ENCODE peak calls at places on chromosomes 4 and X, in four cellular contexts. One of them, this sample, is unnamed.

GRCh38 chr4:65791807-65792308 is 121.6 kb upstream of the EPHA5 start:
- DNase-seq in K562: no peak
- DNase-seq in HepG2: no peak
- DNase-seq in H1: no peak
- DNase-seq in this sample: no peak

GRCh38 chrX:23195097-23195496 is 139.6 kb upstream of the PTCHD1 start:
- DNase-seq in H1: no peak
- DNase-seq in K562: no peak
- DNase-seq in HepG2: no peak
- DNase-seq in this sample: peak

GRCh38 chrX:107537815-107538214 is 88.4 kb downstream of the FRMPD3 start:
- DNase-seq in K562: peak
- DNase-seq in HepG2: peak
- DNase-seq in H1: no peak
- DNase-seq in this sample: peak

GRCh38 chr4:116180056-116180690 is 905.2 kb downstream of the TRAM1L1 start:
- DNase-seq in K562: no peak
- DNase-seq in H1: no peak
- DNase-seq in HepG2: no peak
- DNase-seq in this sample: peak

GRCh38 chrX:53594354-53594753 is 92.2 kb downstream of the HUWE1 start:
- DNase-seq in HepG2: peak
- DNase-seq in K562: no peak
- DNase-seq in H1: no peak
- DNase-seq in this sample: no peak

GRCh38 chr4:8644966-8645752 is 52.6 kb downstream of the CPZ start:
- DNase-seq in K562: no peak
- DNase-seq in HepG2: no peak
- DNase-seq in H1: no peak
- DNase-seq in this sample: no peak

GRCh38 chrX:65920620-65921019 is 119.3 kb downstream of the VSIG4 start:
- DNase-seq in H1: no peak
- DNase-seq in K562: no peak
- DNase-seq in HepG2: no peak
- DNase-seq in this sample: no peak

GRCh38 chrX:129738466-129739308 is at the start of gene XPNPEP2:
- DNase-seq in H1: no peak
- DNase-seq in K562: no peak
- DNase-seq in HepG2: no peak
- DNase-seq in this sample: peak

GRCh38 chrX:36947214-36947613 is 61.0 kb upstream of the FAM47C start:
- DNase-seq in K562: no peak
- DNase-seq in H1: no peak
- DNase-seq in HepG2: no peak
- DNase-seq in this sample: no peak

GRCh38 chrX:118612290-118612689 is 115.1 kb upstream of the IL13RA1 start:
- DNase-seq in HepG2: no peak
- DNase-seq in H1: no peak
- DNase-seq in K562: no peak
- DNase-seq in this sample: no peak

GRCh38 chr4:70801265-70801809 is 38.4 kb downstream of the GRSF1 start:
- DNase-seq in H1: no peak
- DNase-seq in HepG2: no peak
- DNase-seq in K562: no peak
- DNase-seq in this sample: no peak

GRCh38 chrX:17689971-17690409 is 47.3 kb upstream of the SCML1 start:
- DNase-seq in HepG2: peak
- DNase-seq in K562: peak
- DNase-seq in H1: no peak
- DNase-seq in this sample: peak

GRCh38 chr4:108030332-108030731 is 40.6 kb downstream of the HADH start:
- DNase-seq in HepG2: peak
- DNase-seq in H1: peak
- DNase-seq in K562: peak
- DNase-seq in this sample: peak

GRCh38 chr4:108029731-108030130 is 40.0 kb downstream of the HADH start:
- DNase-seq in K562: no peak
- DNase-seq in HepG2: no peak
- DNase-seq in H1: no peak
- DNase-seq in this sample: no peak

GRCh38 chr4:108029321-108029720 is 39.6 kb downstream of the HADH start:
- DNase-seq in H1: no peak
- DNase-seq in HepG2: no peak
- DNase-seq in K562: no peak
- DNase-seq in this sample: no peak

GRCh38 chr4:108018884-108019187 is 29.1 kb downstream of the HADH start:
- DNase-seq in H1: no peak
- DNase-seq in K562: no peak
- DNase-seq in HepG2: no peak
- DNase-seq in this sample: no peak

GRCh38 chr4:108024078-108024990 is 34.6 kb downstream of the HADH start:
- DNase-seq in HepG2: no peak
- DNase-seq in H1: no peak
- DNase-seq in K562: no peak
- DNase-seq in this sample: no peak
- H2AFZ ChIP-seq in HepG2: no peak
- H2AFZ ChIP-seq in H1: no peak
- H2AFZ ChIP-seq in K562: no peak
- H2AFZ ChIP-seq in this sample: no peak

DNA sequence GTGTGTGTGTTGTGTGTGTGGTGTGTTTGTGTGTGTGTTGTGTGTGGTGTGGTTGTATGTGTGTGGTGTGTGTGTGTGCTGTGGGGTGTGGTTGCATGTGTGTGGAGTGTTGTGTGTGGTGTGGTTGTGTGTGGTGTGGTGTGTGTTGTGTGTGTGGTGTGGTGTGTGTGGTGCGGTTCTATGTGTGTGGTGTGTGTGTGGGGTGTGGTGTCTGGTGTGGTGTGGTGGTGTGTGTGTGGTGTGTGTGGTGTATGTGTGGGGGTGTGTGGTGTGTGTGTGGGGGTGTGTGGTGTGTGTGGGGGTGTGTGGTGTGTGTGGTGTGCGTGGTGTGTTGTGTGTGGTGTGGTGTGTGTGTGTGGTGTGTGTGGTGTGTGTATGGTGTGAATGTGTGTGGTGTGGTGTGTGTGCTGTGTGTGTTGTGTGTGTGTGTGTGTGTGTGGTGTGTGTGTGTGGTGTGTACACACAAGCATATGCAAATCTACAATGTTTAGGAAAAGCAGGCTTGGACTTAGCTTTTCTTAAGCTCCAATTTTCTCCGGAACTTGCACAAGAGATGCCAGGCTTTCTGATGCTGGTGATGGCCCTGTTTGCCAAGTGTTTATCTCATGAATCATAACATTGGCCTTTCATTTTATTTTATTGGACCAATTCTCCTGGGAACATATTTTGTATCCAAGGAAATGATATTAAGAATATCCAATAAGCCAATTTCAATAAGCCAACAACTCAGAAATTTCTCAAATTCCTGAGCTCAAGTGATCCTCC is 148.7 kb downstream of the SPATA18 start:
- DNase-seq in K562: no peak
- DNase-seq in HepG2: peak
- DNase-seq in H1: no peak
- DNase-seq in this sample: no peak
- TF ChIP-seq TAF1 in K562: no peak
- TF ChIP-seq TAF1 in HepG2: no peak
- TF ChIP-seq TAF1 in H1: no peak
- TF ChIP-seq TAF1 in this sample: no peak

GRCh38 chrX:143634373-143634685 is 1.6 kb downstream of the SLITRK4 start:
- DNase-seq in H1: no peak
- DNase-seq in HepG2: no peak
- DNase-seq in K562: no peak
- DNase-seq in this sample: no peak

GRCh38 chrX:143632625-143633387 is 3.1 kb downstream of the SLITRK4 start:
- DNase-seq in K562: no peak
- DNase-seq in HepG2: no peak
- DNase-seq in H1: no peak
- DNase-seq in this sample: no peak

GRCh38 chrX:143634701-143635442 is 1.0 kb downstream of the SLITRK4 start:
- DNase-seq in K562: no peak
- DNase-seq in HepG2: no peak
- DNase-seq in H1: no peak
- DNase-seq in this sample: no peak

GRCh38 chrX:143635915-143636314 is at the start of gene SLITRK4:
- DNase-seq in K562: no peak
- DNase-seq in HepG2: no peak
- DNase-seq in H1: peak
- DNase-seq in this sample: no peak

DNA sequence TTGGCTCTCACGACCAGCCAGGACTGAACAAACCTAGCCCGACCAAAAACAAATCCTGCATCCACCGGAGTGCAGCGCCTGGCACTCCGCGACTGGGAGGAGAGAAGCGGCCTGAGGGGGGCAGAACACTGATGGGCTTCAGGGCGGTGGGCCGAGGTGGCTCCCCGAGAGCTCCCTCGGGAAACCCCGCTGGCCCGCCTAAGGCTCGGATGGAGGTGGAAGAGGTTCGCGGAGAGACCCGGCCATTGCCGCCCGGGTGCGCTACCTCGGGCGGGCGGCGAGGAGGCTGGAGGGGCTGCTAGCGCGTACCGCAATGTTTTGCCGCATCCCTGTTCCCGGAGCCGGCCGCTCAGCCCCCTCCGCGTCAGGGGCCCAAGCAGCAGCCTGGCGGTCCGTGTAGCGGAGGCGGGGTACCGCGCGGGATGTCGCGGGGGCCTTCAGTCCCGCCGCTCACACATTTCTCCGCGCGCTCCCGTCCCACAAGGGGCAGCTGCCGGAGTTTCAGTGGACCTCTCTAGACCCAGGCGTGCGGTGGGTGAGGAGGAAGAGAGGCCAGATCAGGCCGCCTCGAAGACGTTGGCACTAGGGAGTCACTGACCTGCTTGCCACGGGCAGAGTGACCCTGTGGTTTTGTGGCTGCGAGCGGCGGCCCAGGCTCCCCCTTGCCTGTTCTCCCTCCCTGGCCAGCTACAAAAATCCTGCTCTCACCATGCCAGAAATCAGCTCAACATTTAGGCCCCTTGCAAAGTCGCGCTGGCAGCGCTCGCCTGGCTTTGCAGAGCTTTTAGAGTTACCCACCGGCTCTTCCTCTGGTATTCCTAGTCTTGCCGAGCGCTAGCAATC is 2.1 kb downstream of the SLITRK4 start:
- DNase-seq in K562: no peak
- DNase-seq in HepG2: no peak
- DNase-seq in H1: no peak
- DNase-seq in this sample: no peak
- H2AFZ ChIP-seq in K562: no peak
- H2AFZ ChIP-seq in HepG2: no peak
- H2AFZ ChIP-seq in H1: no peak
- H2AFZ ChIP-seq in this sample: no peak

GRCh38 chr4:170589597-170590191 is 499.9 kb upstream of the AADAT start:
- DNase-seq in HepG2: peak
- DNase-seq in K562: no peak
- DNase-seq in H1: no peak
- DNase-seq in this sample: peak
- TF ChIP-seq TAF1 in HepG2: no peak
- TF ChIP-seq TAF1 in K562: no peak
- TF ChIP-seq TAF1 in H1: no peak
- TF ChIP-seq TAF1 in this sample: no peak

DNA sequence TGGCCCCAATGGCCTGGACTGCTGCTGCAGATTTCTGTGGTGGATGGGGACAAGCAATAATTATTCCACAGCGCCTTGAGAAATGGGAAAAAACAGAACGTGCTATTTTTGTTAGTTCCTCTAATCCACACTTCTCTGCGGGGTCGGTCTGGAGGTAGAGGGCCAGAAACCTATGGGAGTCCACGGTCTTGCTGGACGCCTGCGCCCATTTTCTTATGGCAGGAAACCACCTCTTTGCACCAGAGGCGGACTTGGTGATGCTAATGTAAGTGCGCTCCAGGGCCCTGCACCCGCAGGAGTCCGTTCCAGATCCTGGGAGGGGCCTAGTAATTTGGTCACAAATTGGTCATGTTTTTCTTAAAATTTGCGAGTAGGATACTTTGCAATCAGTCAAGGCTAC is 25.9 kb upstream of the CLDN24 start:
- DNase-seq in H1: no peak
- DNase-seq in K562: no peak
- DNase-seq in HepG2: no peak
- DNase-seq in this sample: no peak
- H2AFZ ChIP-seq in H1: no peak
- H2AFZ ChIP-seq in K562: peak
- H2AFZ ChIP-seq in HepG2: no peak
- H2AFZ ChIP-seq in this sample: no peak

GRCh38 chr4:17816142-17816541 is 5.4 kb downstream of the NCAPG start:
- DNase-seq in K562: no peak
- DNase-seq in HepG2: no peak
- DNase-seq in H1: no peak
- DNase-seq in this sample: no peak

GRCh38 chr4:17812125-17812524 is 1.3 kb downstream of the NCAPG start:
- DNase-seq in HepG2: no peak
- DNase-seq in K562: no peak
- DNase-seq in H1: no peak
- DNase-seq in this sample: no peak

GRCh38 chr4:17814140-17814539 is 3.4 kb downstream of the NCAPG start:
- DNase-seq in K562: no peak
- DNase-seq in HepG2: no peak
- DNase-seq in H1: no peak
- DNase-seq in this sample: no peak

GRCh38 chr4:17812801-17813200 is 2.0 kb downstream of the NCAPG start:
- DNase-seq in HepG2: no peak
- DNase-seq in H1: no peak
- DNase-seq in K562: no peak
- DNase-seq in this sample: no peak

DNA sequence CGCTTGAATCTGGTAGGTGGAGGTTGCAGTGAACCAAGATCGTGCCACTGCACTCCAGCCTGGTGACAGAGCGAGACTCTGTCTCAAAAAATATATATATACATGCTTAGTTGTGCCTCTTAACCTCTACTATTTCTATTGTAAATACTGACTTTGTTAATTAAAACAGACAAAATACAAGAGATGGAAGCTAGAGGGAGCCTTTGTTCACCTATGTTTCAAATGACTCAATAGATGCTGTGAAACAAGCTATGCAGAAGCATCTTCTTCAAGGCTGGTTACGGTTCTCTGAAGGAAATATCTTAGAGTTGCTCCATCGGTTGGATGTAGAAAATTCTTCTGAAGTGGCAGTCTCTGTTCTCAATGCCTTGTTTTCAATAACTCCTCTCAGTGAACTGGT is 6.2 kb downstream of the NCAPG start:
- DNase-seq in K562: no peak
- DNase-seq in H1: no peak
- DNase-seq in HepG2: peak
- DNase-seq in this sample: peak
- TF ChIP-seq TAF1 in K562: no peak
- TF ChIP-seq TAF1 in H1: no peak
- TF ChIP-seq TAF1 in HepG2: no peak
- TF ChIP-seq TAF1 in this sample: no peak

GRCh38 chr4:168722391-168722790 is 225.5 kb downstream of the PALLD start:
- DNase-seq in HepG2: no peak
- DNase-seq in H1: no peak
- DNase-seq in K562: no peak
- DNase-seq in this sample: no peak
- H2AFZ ChIP-seq in HepG2: no peak
- H2AFZ ChIP-seq in H1: no peak
- H2AFZ ChIP-seq in K562: no peak
- H2AFZ ChIP-seq in this sample: no peak

This sample was measured in SK-N-SH.